ENCODE peak calls at places on chromosomes 4 and X, in five cellular contexts. N is AML-193, B is hypothalamus, W is HS-27A, J is stomach. M is an unnamed sample.

GRCh38 chr4:6020633-6021032 is 2.4 kb upstream of the C4orf50 start:
- DNase-seq in N (no peak), B (no peak), W (no peak), J (no peak), M (peak; percentile 41)

GRCh38 chr4:136329042-136329662 is 1203.1 kb downstream of the PCDH18 start:
- DNase-seq in N (no peak), B (no peak), W (no peak), J (no peak), M (no peak)

GRCh38 chrX:71612256-71612655 is 6.1 kb downstream of the CXCR3 start:
- DNase-seq in N (no peak), B (no peak), W (no peak), J (no peak), M (no peak)

GRCh38 chrX:48945517-48946348 is 11.7 kb downstream of the OTUD5 start:
- DNase-seq in N (peak; percentile 24), B (peak; percentile 4), W (no peak), J (peak; percentile 58), M (no peak)

GRCh38 chrX:97294016-97294415 is 410.3 kb downstream of the RPA4 start:
- DNase-seq in N (no peak), B (no peak), W (no peak), J (no peak), M (no peak)

GRCh38 chrX:66553973-66554372 is 84.9 kb downstream of the EDA2R start:
- DNase-seq in N (no peak), B (no peak), W (no peak), J (no peak), M (no peak)

GRCh38 chr4:3471098-3471760 is 8.1 kb downstream of the DOK7 start:
- DNase-seq in N (no peak), B (no peak), W (no peak), J (no peak), M (peak; percentile 66)

GRCh38 chr4:86990510-86990909 is 55.7 kb downstream of the AFF1 start:
- DNase-seq in N (no peak), B (no peak), W (no peak), J (no peak), M (no peak)

GRCh38 chr4:26388671-26389070 is 67.9 kb downstream of the RBPJ start:
- DNase-seq in N (no peak), B (no peak), W (no peak), J (no peak), M (no peak)

GRCh38 chrX:22748093-22748999 is 251.4 kb upstream of the DDX53 start:
- DNase-seq in N (peak; percentile 8), B (peak; percentile 0), W (no peak), J (peak; percentile 42), M (no peak)

GRCh38 chr4:147326581-147326980 is 154.3 kb upstream of the EDNRA start:
- DNase-seq in N (no peak), B (no peak), W (no peak), J (no peak), M (no peak)